ENCODE peak calls at places on chromosomes 5 and 9, in eight cellular contexts. C is fibroblast of pulmonary artery, Q is GM20000, F is LoVo, P is IMR-90, I is HTR-8/SVneo, N is OCI-LY7, G is amniotic stem cell. Y is an unnamed sample.
A peak's percentile ranks its signal among the peaks of the same experiment; 100 is the strongest.

GRCh38 chr9:123500336-123500735 is 144.3 kb downstream of the CRB2 start:
- DNase-seq in C (no peak), Q (no peak), F (no peak), P (no peak), I (no peak), N (no peak), G (no peak), Y (no peak)

GRCh38 chr9:129291041-129291501 is 113.0 kb upstream of the IER5L start:
- DNase-seq in C (no peak), Q (no peak), F (no peak), P (no peak), I (no peak), N (no peak), G (no peak), Y (no peak)

GRCh38 chr5:71748360-71748759 is 29.3 kb downstream of the CARTPT start:
- DNase-seq in C (no peak), Q (no peak), F (peak; percentile 58), P (no peak), I (no peak), N (no peak), G (no peak), Y (no peak)

GRCh38 chr5:14628346-14628745 is 36.2 kb upstream of the OTULIN start:
- DNase-seq in C (peak; percentile 76), Q (peak; percentile 38), F (peak; percentile 73), P (peak; percentile 64), I (peak; percentile 76), N (peak; percentile 56), G (peak; percentile 3), Y (no peak)

GRCh38 chr5:141881886-141882285 is 3.7 kb upstream of the PCDH1 start:
- DNase-seq in C (no peak), Q (no peak), F (no peak), P (no peak), I (no peak), N (no peak), G (no peak), Y (no peak)

GRCh38 chr5:14687023-14687665 is 22.6 kb downstream of the OTULIN start:
- DNase-seq in C (peak; percentile 23), Q (no peak), F (no peak), P (no peak), I (no peak), N (no peak), G (no peak), Y (no peak)

GRCh38 chr9:111898331-111899096 is 1.9 kb downstream of the UGCG start:
- DNase-seq in C (peak; percentile 52), Q (no peak), F (no peak), P (no peak), I (no peak), N (no peak), G (no peak), Y (no peak)

GRCh38 chr5:132003170-132003744 is 8.2 kb downstream of the ACSL6 start:
- DNase-seq in C (peak; percentile 20), Q (no peak), F (no peak), P (peak; percentile 5), I (no peak), N (no peak), G (no peak), Y (no peak)

GRCh38 chr5:140311011-140311467 is 8.1 kb upstream of the PFDN1 start:
- DNase-seq in C (peak; percentile 92), Q (no peak), F (peak; percentile 72), P (peak; percentile 96), I (no peak), N (no peak), G (peak; percentile 56), Y (peak; percentile 80)

GRCh38 chr9:105114956-105115728 is 129.3 kb upstream of the SLC44A1 start:
- DNase-seq in C (peak; percentile 57), Q (no peak), F (peak; percentile 38), P (peak; percentile 33), I (no peak), N (peak; percentile 47), G (no peak), Y (no peak)

GRCh38 chr9:34577635-34578240 is 11.8 kb downstream of the CNTFR start:
- DNase-seq in C (no peak), Q (no peak), F (no peak), P (no peak), I (no peak), N (no peak), G (no peak), Y (no peak)

GRCh38 chr9:105103776-105104175 is 140.7 kb upstream of the SLC44A1 start:
- DNase-seq in C (no peak), Q (no peak), F (no peak), P (peak; percentile 33), I (no peak), N (no peak), G (peak; percentile 8), Y (no peak)

GRCh38 chr5:150562832-150563231 is 54.9 kb downstream of the NDST1 start:
- DNase-seq in C (peak; percentile 84), Q (no peak), F (peak; percentile 61), P (peak; percentile 59), I (peak; percentile 46), N (peak; percentile 53), G (no peak), Y (peak; percentile 72)

Y was measured in SW 1271.